ENCODE peak calls at places on chromosomes 6 and 20, in ten cellular contexts. H is stomach, L is SK-N-SH, O is HepG2, C is A549, G is transverse colon, J is sigmoid colon, R is tibial nerve, Y is suprapubic skin, X is K562. T is an unnamed sample.

GRCh38 chr20:45626540-45626939 is 3.0 kb upstream of the WFDC10A start:
- DNase-seq in H (no peak), L (no peak), O (no peak), C (no peak), G (no peak), J (no peak), R (no peak), Y (no peak), X (no peak), T (no peak)

GRCh38 chr6:52042141-52042885 is 45.1 kb downstream of the PKHD1 start:
- DNase-seq in H (no peak), L (no peak), O (no peak), C (no peak), G (no peak), J (no peak), R (no peak), Y (no peak), X (no peak), T (no peak)

GRCh38 chr6:106546322-106547052 is 82.8 kb downstream of the RTN4IP1 start:
- DNase-seq in H (no peak), L (no peak), O (peak; percentile 36), C (peak; percentile 36), G (no peak), J (no peak), R (no peak), Y (no peak), X (no peak), T (no peak)

GRCh38 chr6:45420909-45421699 is 43.4 kb upstream of the SUPT3H start:
- DNase-seq in H (no peak), L (no peak), O (no peak), C (peak; percentile 13), G (no peak), J (no peak), R (no peak), Y (no peak), X (no peak), T (no peak)

GRCh38 chr20:34530342-34530741 is 14.1 kb downstream of the DYNLRB1 start:
- DNase-seq in H (no peak), L (no peak), O (no peak), C (no peak), G (no peak), J (peak; percentile 39), R (no peak), Y (peak; percentile 35), X (no peak), T (no peak)

GRCh38 chr20:63565699-63566335 is 8.2 kb downstream of the HELZ2 start:
- DNase-seq in H (no peak), L (no peak), O (no peak), C (no peak), G (no peak), J (no peak), R (no peak), Y (no peak), X (no peak), T (no peak)

GRCh38 chr20:22526512-22527012 is 57.8 kb downstream of the FOXA2 start:
- DNase-seq in H (no peak), L (no peak), O (no peak), C (no peak), G (no peak), J (no peak), R (no peak), Y (no peak), X (no peak), T (no peak)

GRCh38 chr20:41428285-41428684 is 61.7 kb upstream of the EMILIN3 start:
- DNase-seq in H (no peak), L (no peak), O (peak; percentile 87), C (peak; percentile 22), G (no peak), J (no peak), R (no peak), Y (no peak), X (peak; percentile 38), T (no peak)

GRCh38 chr6:37800904-37801669 is 18.4 kb upstream of the ZFAND3 start:
- DNase-seq in H (no peak), L (peak; percentile 86), O (no peak), C (no peak), G (no peak), J (no peak), R (no peak), Y (no peak), X (no peak), T (no peak)

GRCh38 chr6:93889713-93890112 is 470.4 kb upstream of the EPHA7 start:
- DNase-seq in H (no peak), L (no peak), O (no peak), C (no peak), G (no peak), J (no peak), R (no peak), Y (no peak), X (no peak), T (no peak)

GRCh38 chr6:93886416-93886815 is 467.1 kb upstream of the EPHA7 start:
- DNase-seq in H (no peak), L (no peak), O (no peak), C (no peak), G (no peak), J (no peak), R (no peak), Y (no peak), X (no peak), T (no peak)
- H3K27ac ChIP-seq in H (no peak overlapping the region), L (no peak overlapping the region), O (no peak overlapping the region), C (no peak overlapping the region), G (no peak overlapping the region), J (no peak overlapping the region), R (no peak overlapping the region), Y (no peak overlapping the region), X (no peak overlapping the region), T (no peak overlapping the region)

GRCh38 chr20:38934530-38934929 is 8.3 kb downstream of the FAM83D start:
- DNase-seq in H (no peak), L (no peak), O (no peak), C (no peak), G (no peak), J (no peak), R (no peak), Y (no peak), X (no peak), T (no peak)

GRCh38 chr20:38937000-38937399 is 10.8 kb downstream of the FAM83D start:
- DNase-seq in H (no peak), L (no peak), O (no peak), C (no peak), G (no peak), J (no peak), R (no peak), Y (no peak), X (no peak), T (no peak)

GRCh38 chr20:38932457-38933120 is 6.4 kb downstream of the FAM83D start:
- DNase-seq in H (no peak), L (no peak), O (no peak), C (no peak), G (no peak), J (no peak), R (no peak), Y (no peak), X (no peak), T (no peak)

GRCh38 chr20:38935967-38936407 is 9.8 kb downstream of the FAM83D start:
- DNase-seq in H (no peak), L (no peak), O (no peak), C (no peak), G (no peak), J (no peak), R (no peak), Y (no peak), X (no peak), T (no peak)

GRCh38 chr20:38935285-38935684 is 9.1 kb downstream of the FAM83D start:
- DNase-seq in H (no peak), L (no peak), O (no peak), C (peak; percentile 51), G (no peak), J (no peak), R (no peak), Y (no peak), X (no peak), T (no peak)
- TF ChIP-seq CTCF in H (no peak), L (peak; percentile 38), O (peak; percentile 59), C (peak; percentile 44), G (no peak), J (no peak), R (no peak), Y (no peak), X (peak; percentile 37), T (no peak)

GRCh38 chr6:99933129-99933528 is 60.9 kb downstream of the MCHR2 start:
- DNase-seq in H (no peak), L (no peak), O (no peak), C (no peak), G (no peak), J (no peak), R (no peak), Y (no peak), X (no peak), T (no peak)
- TF ChIP-seq EP300 in H (no peak), L (peak; percentile 66), O (no peak), C (no peak), G (no peak), J (no peak), R (no peak), Y (no peak), X (no peak), T (no peak)

GRCh38 chr20:56808119-56808725 is 179.1 kb downstream of the TFAP2C start:
- DNase-seq in H (no peak), L (no peak), O (no peak), C (no peak), G (peak; percentile 29), J (no peak), R (no peak), Y (no peak), X (no peak), T (no peak)

GRCh38 chr20:56807118-56807517 is 178.0 kb downstream of the TFAP2C start:
- DNase-seq in H (no peak), L (no peak), O (no peak), C (no peak), G (no peak), J (no peak), R (no peak), Y (no peak), X (no peak), T (no peak)

GRCh38 chr20:56808732-56809131 is 179.6 kb downstream of the TFAP2C start:
- DNase-seq in H (no peak), L (no peak), O (no peak), C (no peak), G (peak; percentile 44), J (no peak), R (no peak), Y (no peak), X (no peak), T (no peak)

GRCh38 chr20:56809668-56810067 is 180.6 kb downstream of the TFAP2C start:
- DNase-seq in H (no peak), L (no peak), O (no peak), C (no peak), G (no peak), J (no peak), R (no peak), Y (no peak), X (no peak), T (no peak)

GRCh38 chr20:56810141-56810540 is 181.0 kb downstream of the TFAP2C start:
- DNase-seq in H (no peak), L (no peak), O (no peak), C (no peak), G (no peak), J (no peak), R (no peak), Y (no peak), X (no peak), T (no peak)
- H3K27ac ChIP-seq in H (no peak overlapping the region), L (no peak overlapping the region), O (no peak overlapping the region), C (no peak overlapping the region), G (no peak overlapping the region), J (peak overlapping the region; percentile 25), R (no peak overlapping the region), Y (peak overlapping the region; percentile 81), X (no peak overlapping the region), T (no peak overlapping the region)